ENCODE peak calls at places on chromosome 5, in nine cellular contexts. One of them, this sample, is unnamed.

GRCh38 chr5:172731286-172732073 is 39.5 kb downstream of the DUSP1 start:
- DNase-seq in GM13976: no peak
- DNase-seq in NCI-H1694 treated with DMSO at 0.1 percent for 48 hours: no peak
- DNase-seq in NCI-H1105 treated with DMSO at 0.1 percent for 48 hours: no peak
- DNase-seq in amniotic stem cell: no peak
- DNase-seq in stimulated activated CD4-positive, alpha-beta T cell treated with anti-CD3 and anti-CD28 coated beads, Interleukin-2, amount 100 ng/mL, for 24 hours: no peak
- DNase-seq in T-cell: no peak
- DNase-seq in putamen: no peak
- DNase-seq in T-helper 17 cell: no peak
- DNase-seq in this sample: no peak

GRCh38 chr5:153965102-153965645 is 73.5 kb downstream of the FAM114A2 start:
- DNase-seq in T-helper 17 cell: no peak
- DNase-seq in NCI-H1105 treated with DMSO at 0.1 percent for 48 hours: peak
- DNase-seq in amniotic stem cell: peak
- DNase-seq in putamen: peak
- DNase-seq in NCI-H1694 treated with DMSO at 0.1 percent for 48 hours: peak
- DNase-seq in stimulated activated CD4-positive, alpha-beta T cell treated with anti-CD3 and anti-CD28 coated beads, Interleukin-2, amount 100 ng/mL, for 24 hours: peak
- DNase-seq in T-cell: peak
- DNase-seq in GM13976: peak
- DNase-seq in this sample: peak

GRCh38 chr5:78838753-78839152 is 146.4 kb downstream of the ARSB start:
- DNase-seq in stimulated activated CD4-positive, alpha-beta T cell treated with anti-CD3 and anti-CD28 coated beads, Interleukin-2, amount 100 ng/mL, for 24 hours: no peak
- DNase-seq in NCI-H1105 treated with DMSO at 0.1 percent for 48 hours: no peak
- DNase-seq in amniotic stem cell: no peak
- DNase-seq in T-helper 17 cell: no peak
- DNase-seq in GM13976: no peak
- DNase-seq in putamen: no peak
- DNase-seq in T-cell: no peak
- DNase-seq in NCI-H1694 treated with DMSO at 0.1 percent for 48 hours: no peak
- DNase-seq in this sample: no peak

GRCh38 chr5:181265092-181265671 is 4.2 kb upstream of the TRIM52 start:
- DNase-seq in stimulated activated CD4-positive, alpha-beta T cell treated with anti-CD3 and anti-CD28 coated beads, Interleukin-2, amount 100 ng/mL, for 24 hours: no peak
- DNase-seq in T-helper 17 cell: no peak
- DNase-seq in NCI-H1694 treated with DMSO at 0.1 percent for 48 hours: no peak
- DNase-seq in NCI-H1105 treated with DMSO at 0.1 percent for 48 hours: no peak
- DNase-seq in putamen: no peak
- DNase-seq in GM13976: no peak
- DNase-seq in amniotic stem cell: no peak
- DNase-seq in T-cell: no peak
- DNase-seq in this sample: no peak

GRCh38 chr5:178291969-178292825 is 59.6 kb upstream of the PHYKPL start:
- DNase-seq in putamen: no peak
- DNase-seq in GM13976: no peak
- DNase-seq in T-helper 17 cell: no peak
- DNase-seq in stimulated activated CD4-positive, alpha-beta T cell treated with anti-CD3 and anti-CD28 coated beads, Interleukin-2, amount 100 ng/mL, for 24 hours: no peak
- DNase-seq in amniotic stem cell: no peak
- DNase-seq in NCI-H1105 treated with DMSO at 0.1 percent for 48 hours: no peak
- DNase-seq in NCI-H1694 treated with DMSO at 0.1 percent for 48 hours: no peak
- DNase-seq in T-cell: no peak
- DNase-seq in this sample: no peak

GRCh38 chr5:15889001-15889400 is 290.6 kb downstream of the MARCHF11 start:
- DNase-seq in NCI-H1105 treated with DMSO at 0.1 percent for 48 hours: no peak
- DNase-seq in T-helper 17 cell: no peak
- DNase-seq in T-cell: no peak
- DNase-seq in amniotic stem cell: no peak
- DNase-seq in putamen: no peak
- DNase-seq in GM13976: no peak
- DNase-seq in stimulated activated CD4-positive, alpha-beta T cell treated with anti-CD3 and anti-CD28 coated beads, Interleukin-2, amount 100 ng/mL, for 24 hours: no peak
- DNase-seq in NCI-H1694 treated with DMSO at 0.1 percent for 48 hours: no peak
- DNase-seq in this sample: no peak

GRCh38 chr5:44387911-44388310 is 1.3 kb downstream of the FGF10 start:
- DNase-seq in amniotic stem cell: no peak
- DNase-seq in T-helper 17 cell: no peak
- DNase-seq in NCI-H1694 treated with DMSO at 0.1 percent for 48 hours: no peak
- DNase-seq in stimulated activated CD4-positive, alpha-beta T cell treated with anti-CD3 and anti-CD28 coated beads, Interleukin-2, amount 100 ng/mL, for 24 hours: no peak
- DNase-seq in T-cell: no peak
- DNase-seq in putamen: no peak
- DNase-seq in GM13976: no peak
- DNase-seq in NCI-H1105 treated with DMSO at 0.1 percent for 48 hours: no peak
- DNase-seq in this sample: no peak

GRCh38 chr5:157930710-157931109 is 71.8 kb upstream of the CLINT1 start:
- DNase-seq in GM13976: no peak
- DNase-seq in NCI-H1105 treated with DMSO at 0.1 percent for 48 hours: peak
- DNase-seq in T-cell: no peak
- DNase-seq in amniotic stem cell: no peak
- DNase-seq in putamen: no peak
- DNase-seq in stimulated activated CD4-positive, alpha-beta T cell treated with anti-CD3 and anti-CD28 coated beads, Interleukin-2, amount 100 ng/mL, for 24 hours: no peak
- DNase-seq in NCI-H1694 treated with DMSO at 0.1 percent for 48 hours: no peak
- DNase-seq in T-helper 17 cell: no peak
- DNase-seq in this sample: no peak

GRCh38 chr5:146188358-146188757 is 5.9 kb upstream of the LARS1 start:
- DNase-seq in putamen: no peak
- DNase-seq in stimulated activated CD4-positive, alpha-beta T cell treated with anti-CD3 and anti-CD28 coated beads, Interleukin-2, amount 100 ng/mL, for 24 hours: no peak
- DNase-seq in NCI-H1694 treated with DMSO at 0.1 percent for 48 hours: no peak
- DNase-seq in amniotic stem cell: no peak
- DNase-seq in T-helper 17 cell: no peak
- DNase-seq in T-cell: no peak
- DNase-seq in GM13976: no peak
- DNase-seq in NCI-H1105 treated with DMSO at 0.1 percent for 48 hours: no peak
- DNase-seq in this sample: peak

GRCh38 chr5:95715799-95716461 is 15.2 kb upstream of the RHOBTB3 start:
- DNase-seq in amniotic stem cell: no peak
- DNase-seq in T-cell: no peak
- DNase-seq in GM13976: peak
- DNase-seq in NCI-H1105 treated with DMSO at 0.1 percent for 48 hours: no peak
- DNase-seq in stimulated activated CD4-positive, alpha-beta T cell treated with anti-CD3 and anti-CD28 coated beads, Interleukin-2, amount 100 ng/mL, for 24 hours: no peak
- DNase-seq in putamen: no peak
- DNase-seq in T-helper 17 cell: no peak
- DNase-seq in NCI-H1694 treated with DMSO at 0.1 percent for 48 hours: no peak
- DNase-seq in this sample: peak

GRCh38 chr5:10036136-10036535 is 213.6 kb downstream of the ATPSCKMT start:
- DNase-seq in NCI-H1105 treated with DMSO at 0.1 percent for 48 hours: peak
- DNase-seq in GM13976: no peak
- DNase-seq in T-cell: no peak
- DNase-seq in amniotic stem cell: peak
- DNase-seq in putamen: no peak
- DNase-seq in NCI-H1694 treated with DMSO at 0.1 percent for 48 hours: no peak
- DNase-seq in stimulated activated CD4-positive, alpha-beta T cell treated with anti-CD3 and anti-CD28 coated beads, Interleukin-2, amount 100 ng/mL, for 24 hours: no peak
- DNase-seq in T-helper 17 cell: no peak
- DNase-seq in this sample: peak

GRCh38 chr5:14263700-14264099 is 120.6 kb downstream of the TRIO start:
- DNase-seq in stimulated activated CD4-positive, alpha-beta T cell treated with anti-CD3 and anti-CD28 coated beads, Interleukin-2, amount 100 ng/mL, for 24 hours: no peak
- DNase-seq in T-helper 17 cell: no peak
- DNase-seq in GM13976: no peak
- DNase-seq in T-cell: no peak
- DNase-seq in amniotic stem cell: no peak
- DNase-seq in NCI-H1694 treated with DMSO at 0.1 percent for 48 hours: peak
- DNase-seq in NCI-H1105 treated with DMSO at 0.1 percent for 48 hours: peak
- DNase-seq in putamen: no peak
- DNase-seq in this sample: no peak

GRCh38 chr5:140565780-140566095 is 1.1 kb downstream of the SLC35A4 start:
- DNase-seq in stimulated activated CD4-positive, alpha-beta T cell treated with anti-CD3 and anti-CD28 coated beads, Interleukin-2, amount 100 ng/mL, for 24 hours: no peak
- DNase-seq in GM13976: no peak
- DNase-seq in NCI-H1694 treated with DMSO at 0.1 percent for 48 hours: no peak
- DNase-seq in amniotic stem cell: no peak
- DNase-seq in T-cell: no peak
- DNase-seq in T-helper 17 cell: no peak
- DNase-seq in putamen: no peak
- DNase-seq in NCI-H1105 treated with DMSO at 0.1 percent for 48 hours: no peak
- DNase-seq in this sample: no peak

GRCh38 chr5:139138790-139139189 is 59.4 kb downstream of the SIL1 start:
- DNase-seq in GM13976: no peak
- DNase-seq in T-cell: no peak
- DNase-seq in amniotic stem cell: peak
- DNase-seq in stimulated activated CD4-positive, alpha-beta T cell treated with anti-CD3 and anti-CD28 coated beads, Interleukin-2, amount 100 ng/mL, for 24 hours: no peak
- DNase-seq in NCI-H1694 treated with DMSO at 0.1 percent for 48 hours: no peak
- DNase-seq in putamen: peak
- DNase-seq in T-helper 17 cell: no peak
- DNase-seq in NCI-H1105 treated with DMSO at 0.1 percent for 48 hours: peak
- DNase-seq in this sample: peak

GRCh38 chr5:168179185-168179584 is 112.3 kb upstream of the WWC1 start:
- DNase-seq in GM13976: no peak
- DNase-seq in stimulated activated CD4-positive, alpha-beta T cell treated with anti-CD3 and anti-CD28 coated beads, Interleukin-2, amount 100 ng/mL, for 24 hours: no peak
- DNase-seq in amniotic stem cell: no peak
- DNase-seq in T-helper 17 cell: no peak
- DNase-seq in T-cell: no peak
- DNase-seq in NCI-H1694 treated with DMSO at 0.1 percent for 48 hours: no peak
- DNase-seq in putamen: no peak
- DNase-seq in NCI-H1105 treated with DMSO at 0.1 percent for 48 hours: no peak
- DNase-seq in this sample: no peak

GRCh38 chr5:39668980-39669379 is 244.2 kb upstream of the DAB2 start:
- DNase-seq in GM13976: no peak
- DNase-seq in NCI-H1105 treated with DMSO at 0.1 percent for 48 hours: no peak
- DNase-seq in stimulated activated CD4-positive, alpha-beta T cell treated with anti-CD3 and anti-CD28 coated beads, Interleukin-2, amount 100 ng/mL, for 24 hours: no peak
- DNase-seq in T-cell: no peak
- DNase-seq in NCI-H1694 treated with DMSO at 0.1 percent for 48 hours: no peak
- DNase-seq in amniotic stem cell: no peak
- DNase-seq in putamen: no peak
- DNase-seq in T-helper 17 cell: no peak
- DNase-seq in this sample: peak

GRCh38 chr5:41067714-41068113 is 3.4 kb downstream of the MROH2B start:
- DNase-seq in NCI-H1694 treated with DMSO at 0.1 percent for 48 hours: no peak
- DNase-seq in amniotic stem cell: no peak
- DNase-seq in T-helper 17 cell: no peak
- DNase-seq in putamen: no peak
- DNase-seq in stimulated activated CD4-positive, alpha-beta T cell treated with anti-CD3 and anti-CD28 coated beads, Interleukin-2, amount 100 ng/mL, for 24 hours: no peak
- DNase-seq in GM13976: no peak
- DNase-seq in NCI-H1105 treated with DMSO at 0.1 percent for 48 hours: no peak
- DNase-seq in T-cell: no peak
- DNase-seq in this sample: no peak

GRCh38 chr5:146185161-146185560 is 2.7 kb upstream of the LARS1 start:
- DNase-seq in GM13976: no peak
- DNase-seq in T-helper 17 cell: no peak
- DNase-seq in amniotic stem cell: no peak
- DNase-seq in T-cell: no peak
- DNase-seq in stimulated activated CD4-positive, alpha-beta T cell treated with anti-CD3 and anti-CD28 coated beads, Interleukin-2, amount 100 ng/mL, for 24 hours: no peak
- DNase-seq in NCI-H1105 treated with DMSO at 0.1 percent for 48 hours: no peak
- DNase-seq in putamen: no peak
- DNase-seq in NCI-H1694 treated with DMSO at 0.1 percent for 48 hours: no peak
- DNase-seq in this sample: no peak

This sample was measured in HFFc6.